ENCODE peak calls at places on chromosomes 1 and 21, in four cellular contexts. X, A, G and I are unnamed samples.

GRCh38 chr1:204062106-204062505 is 10.8 kb upstream of the SOX13 start:
- DNase-seq in X (no peak), A (no peak), G (no peak), I (no peak)

GRCh38 chr1:242243472-242243871 is 244.6 kb upstream of the MAP1LC3C start:
- DNase-seq in X (no peak), A (no peak), G (no peak), I (no peak)

GRCh38 chr1:31354266-31354665 is 18.6 kb downstream of the FABP3 start:
- DNase-seq in X (no peak), A (no peak), G (no peak), I (peak)

GRCh38 chr1:99758073-99758511 is 8.3 kb downstream of the FRRS1 start:
- DNase-seq in X (no peak), A (no peak), G (no peak), I (no peak)

GRCh38 chr1:26530898-26531598 is 1.5 kb downstream of the RPS6KA1 start:
- DNase-seq in X (no peak), A (peak), G (no peak), I (peak)

GRCh38 chr1:212073490-212073889 is 37.9 kb downstream of the DTL start:
- DNase-seq in X (no peak), A (no peak), G (no peak), I (peak)

GRCh38 chr1:211305044-211305443 is 21.6 kb upstream of the TRAF5 start:
- DNase-seq in X (no peak), A (no peak), G (no peak), I (peak)

GRCh38 chr1:219771039-219771438 is 157.3 kb downstream of the SLC30A10 start:
- DNase-seq in X (no peak), A (peak), G (no peak), I (peak)

GRCh38 chr1:229579101-229579651 is 20.7 kb upstream of the ABCB10 start:
- DNase-seq in X (no peak), A (no peak), G (peak), I (peak)

GRCh38 chr1:66033781-66034180 is 241.1 kb downstream of the PDE4B start:
- DNase-seq in X (no peak), A (no peak), G (no peak), I (no peak)

GRCh38 chr1:53015508-53015860 is 46.5 kb upstream of the PODN start:
- DNase-seq in X (no peak), A (no peak), G (no peak), I (no peak)

GRCh38 chr1:114024049-114024448 is 44.8 kb downstream of the OLFML3 start:
- DNase-seq in X (no peak), A (no peak), G (no peak), I (no peak)

GRCh38 chr1:211469938-211470529 is 21.9 kb downstream of the RD3 start:
- DNase-seq in X (peak), A (no peak), G (peak), I (peak)

GRCh38 chr1:114234408-114235119 is 80.9 kb upstream of the SYT6 start:
- DNase-seq in X (no peak), A (no peak), G (no peak), I (no peak)

GRCh38 chr1:216740334-216740733 is 17.1 kb upstream of the ESRRG start:
- DNase-seq in X (no peak), A (no peak), G (no peak), I (no peak)

GRCh38 chr1:117883620-117884019 is 45.8 kb downstream of the GDAP2 start:
- DNase-seq in X (no peak), A (no peak), G (no peak), I (peak)

GRCh38 chr1:211876849-211877248 is 46.3 kb upstream of the LPGAT1 start:
- DNase-seq in X (no peak), A (no peak), G (no peak), I (peak)

GRCh38 chr21:33403786-33404571 is 766 bp downstream of the IFNGR2 start:
- DNase-seq in X (no peak), A (no peak), G (peak), I (peak)

GRCh38 chr1:21436488-21437340 is 3.2 kb upstream of the NBPF3 start:
- DNase-seq in X (no peak), A (no peak), G (peak), I (peak)

GRCh38 chr1:198848649-198849048 is 209.8 kb downstream of the PTPRC start:
- DNase-seq in X (no peak), A (no peak), G (no peak), I (no peak)

GRCh38 chr1:22053018-22053860 is 730 bp downstream of the CDC42 start:
- DNase-seq in X (peak), A (no peak), G (peak), I (peak)

GRCh38 chr1:154186852-154187501 is 4.9 kb downstream of the TPM3 start:
- DNase-seq in X (no peak), A (no peak), G (no peak), I (no peak)

GRCh38 chr1:243420369-243420768 is 164.5 kb downstream of the SDCCAG8 start:
- DNase-seq in X (no peak), A (no peak), G (no peak), I (no peak)

GRCh38 chr1:224763126-224763764 is 147.1 kb downstream of the CNIH3 start:
- DNase-seq in X (no peak), A (no peak), G (no peak), I (no peak)